ENCODE peak calls at places on chromosomes 12 and 14, in four cellular contexts. C, J, F and K are unnamed samples.

GRCh38 chr12:124637586-124637985 is 70.2 kb upstream of the NCOR2 start:
- DNase-seq in C (no peak), J (no peak), F (no peak), K (no peak)

GRCh38 chr14:77268989-77269595 is 1.9 kb downstream of the NGB start:
- DNase-seq in C (peak), J (peak), F (no peak), K (no peak)

GRCh38 chr12:87596134-87596533 is 433.1 kb downstream of the C12orf50 start:
- DNase-seq in C (no peak), J (no peak), F (no peak), K (no peak)

GRCh38 chr12:12577786-12578185 is 15.1 kb upstream of the DUSP16 start:
- DNase-seq in C (no peak), J (no peak), F (no peak), K (no peak)

GRCh38 chr12:26112703-26113147 is 12.1 kb downstream of the BHLHE41 start:
- DNase-seq in C (no peak), J (no peak), F (no peak), K (no peak)

GRCh38 chr12:25500651-25501050 is 52.4 kb downstream of the LMNTD1 start:
- DNase-seq in C (no peak), J (no peak), F (no peak), K (no peak)

GRCh38 chr14:76309572-76310551 is 66.1 kb upstream of the ESRRB start:
- DNase-seq in C (no peak), J (no peak), F (no peak), K (no peak)

GRCh38 chr12:106625976-106626375 is 43.2 kb downstream of the RFX4 start:
- DNase-seq in C (no peak), J (no peak), F (no peak), K (no peak)

GRCh38 chr12:55698965-55699364 is 8.7 kb downstream of the ITGA7 start:
- DNase-seq in C (no peak), J (no peak), F (no peak), K (no peak)

GRCh38 chr12:9103050-9103854 is 12.5 kb downstream of the A2M start:
- DNase-seq in C (no peak), J (no peak), F (no peak), K (no peak)

GRCh38 chr12:39272934-39273770 is 169.8 kb downstream of the KIF21A start:
- DNase-seq in C (peak), J (no peak), F (no peak), K (peak)

GRCh38 chr12:104653730-104654328 is 197.1 kb downstream of the CHST11 start:
- DNase-seq in C (no peak), J (no peak), F (no peak), K (no peak)

GRCh38 chr14:95553141-95553540 is 18.3 kb downstream of the GLRX5 start:
- DNase-seq in C (no peak), J (no peak), F (no peak), K (no peak)

GRCh38 chr12:133058203-133059125 is 21.2 kb downstream of the ZNF84 start:
- DNase-seq in C (no peak), J (no peak), F (no peak), K (no peak)

GRCh38 chr12:26255893-26256645 is 60.7 kb downstream of the SSPN start:
- DNase-seq in C (no peak), J (no peak), F (no peak), K (no peak)

GRCh38 chr12:25692115-25693035 is 139.3 kb upstream of the LMNTD1 start:
- DNase-seq in C (peak), J (no peak), F (no peak), K (no peak)

GRCh38 chr14:74242055-74243042 is 3.1 kb downstream of the VSX2 start:
- DNase-seq in C (no peak), J (no peak), F (no peak), K (no peak)

GRCh38 chr12:2114071-2114470 is 61.3 kb downstream of the CACNA1C start:
- DNase-seq in C (no peak), J (no peak), F (no peak), K (no peak)

GRCh38 chr14:58072288-58073071 is 79.5 kb downstream of the ARMH4 start:
- DNase-seq in C (peak), J (peak), F (no peak), K (peak)

GRCh38 chr12:86826051-86826450 is 569.9 kb upstream of the MGAT4C start:
- DNase-seq in C (no peak), J (no peak), F (no peak), K (no peak)

GRCh38 chr12:106766393-106766826 is 8.1 kb upstream of the RIC8B start:
- DNase-seq in C (peak), J (peak), F (no peak), K (no peak)

GRCh38 chr12:49296034-49296835 is 1.3 kb downstream of the PRPH start:
- DNase-seq in C (peak), J (peak), F (peak), K (peak)

GRCh38 chr12:28645436-28645835 is 455.2 kb downstream of the CCDC91 start:
- DNase-seq in C (no peak), J (no peak), F (no peak), K (no peak)

GRCh38 chr14:79103764-79104163 is 933.6 kb downstream of the NRXN3 start:
- DNase-seq in C (no peak), J (no peak), F (no peak), K (no peak)

GRCh38 chr14:100529561-100530031 is 57.6 kb downstream of the BEGAIN start:
- DNase-seq in C (no peak), J (peak), F (peak), K (peak)

GRCh38 chr12:12819752-12820311 is 6.7 kb downstream of the DDX47 start:
- DNase-seq in C (no peak), J (no peak), F (no peak), K (no peak)

GRCh38 chr12:62249419-62249818 is 10.8 kb upstream of the USP15 start:
- DNase-seq in C (no peak), J (no peak), F (no peak), K (no peak)

GRCh38 chr14:30757082-30757481 is 117.3 kb upstream of the COCH start:
- DNase-seq in C (no peak), J (no peak), F (no peak), K (no peak)

GRCh38 chr14:51008416-51008815 is 64.1 kb upstream of the PYGL start:
- DNase-seq in C (no peak), J (no peak), F (no peak), K (no peak)
- TF ChIP-seq CTCF in C (no peak), J (no peak), F (no peak), K (no peak)

DNA sequence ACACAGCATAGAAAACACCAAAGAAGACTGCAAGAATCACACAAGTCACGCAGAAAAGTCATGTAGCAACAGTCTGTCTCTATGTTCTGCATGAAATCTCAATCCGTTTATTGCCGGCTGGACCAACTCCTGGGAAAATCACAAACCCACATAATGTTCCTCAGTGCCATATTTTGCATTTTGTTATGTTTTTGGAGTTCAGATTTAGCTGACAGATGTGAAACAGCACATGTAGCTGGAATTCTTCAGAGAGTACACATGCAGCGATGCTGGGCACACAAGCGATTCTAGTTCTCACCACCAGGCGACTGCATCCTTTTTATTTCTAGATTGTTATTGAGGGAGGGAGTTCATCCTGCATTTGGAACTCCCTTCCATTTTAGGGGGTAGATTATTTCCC is 193.2 kb downstream of the APAF1 start:
- DNase-seq in C (no peak), J (no peak), F (no peak), K (no peak)
- TF ChIP-seq CTCF in C (no peak), J (no peak), F (no peak), K (no peak)

GRCh38 chr12:113788020-113788856 is 177.9 kb downstream of the RBM19 start:
- DNase-seq in C (no peak), J (no peak), F (no peak), K (no peak)
- TF ChIP-seq CTCF in C (no peak), J (no peak), F (no peak), K (no peak)

GRCh38 chr12:68900241-68900640 is 32.7 kb downstream of the CPM start:
- DNase-seq in C (no peak), J (no peak), F (no peak), K (no peak)

GRCh38 chr12:68901145-68901544 is 31.8 kb downstream of the CPM start:
- DNase-seq in C (no peak), J (no peak), F (no peak), K (no peak)

GRCh38 chr12:68896881-68897540 is 36.0 kb downstream of the CPM start:
- DNase-seq in C (no peak), J (no peak), F (no peak), K (no peak)

GRCh38 chr12:68901551-68901950 is 31.4 kb downstream of the CPM start:
- DNase-seq in C (no peak), J (no peak), F (no peak), K (no peak)

GRCh38 chr12:68899251-68899771 is 33.7 kb downstream of the CPM start:
- DNase-seq in C (peak), J (peak), F (no peak), K (no peak)
- TF ChIP-seq CTCF in C (peak), J (peak), F (no peak), K (no peak)

GRCh38 chr14:27553820-27554219 is 956.0 kb upstream of the NOVA1 start:
- DNase-seq in C (no peak), J (no peak), F (no peak), K (no peak)
- TF ChIP-seq CTCF in C (no peak), J (no peak), F (no peak), K (no peak)

GRCh38 chr14:71466251-71466650 is 466.0 kb upstream of the RGS6 start:
- DNase-seq in C (no peak), J (no peak), F (no peak), K (no peak)
- TF ChIP-seq CTCF in C (no peak), J (no peak), F (no peak), K (no peak)

GRCh38 chr12:112458751-112459150 is 40.0 kb downstream of the PTPN11 start:
- DNase-seq in C (no peak), J (no peak), F (no peak), K (no peak)
- TF ChIP-seq CTCF in C (no peak), J (no peak), F (no peak), K (no peak)

GRCh38 chr12:131735863-131736806 is 25.2 kb downstream of the SFSWAP start:
- DNase-seq in C (no peak), J (no peak), F (no peak), K (no peak)

GRCh38 chr12:131732996-131733615 is 22.2 kb downstream of the SFSWAP start:
- DNase-seq in C (no peak), J (no peak), F (no peak), K (no peak)

GRCh38 chr12:131735153-131735456 is 24.2 kb downstream of the SFSWAP start:
- DNase-seq in C (no peak), J (no peak), F (no peak), K (no peak)

GRCh38 chr12:131734336-131735152 is 23.7 kb downstream of the SFSWAP start:
- DNase-seq in C (no peak), J (no peak), F (no peak), K (no peak)

DNA sequence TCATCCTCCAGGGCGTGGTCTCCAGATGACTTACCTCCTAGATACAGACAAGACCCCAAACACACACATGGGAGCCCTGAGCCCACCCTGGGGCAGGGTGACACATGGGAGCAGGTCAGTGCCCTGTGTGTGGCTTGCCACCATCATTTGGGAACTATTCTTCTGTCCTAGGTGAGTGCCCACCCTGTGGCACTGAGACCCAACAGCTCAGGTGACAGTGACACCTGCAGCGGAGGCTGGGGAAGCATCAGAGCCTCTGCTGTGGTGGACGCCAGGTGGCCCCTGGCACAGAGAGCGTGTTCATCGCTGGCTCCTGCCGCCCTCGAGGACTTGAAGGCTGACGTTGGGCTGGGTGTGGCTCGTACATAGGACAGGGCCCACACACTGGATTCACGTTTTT is 23.0 kb downstream of the SFSWAP start:
- DNase-seq in C (no peak), J (no peak), F (no peak), K (no peak)
- TF ChIP-seq CTCF in C (no peak), J (no peak), F (no peak), K (no peak)